ENCODE peak calls at places on chromosomes 3 and 15, in nine cellular contexts. E is AG04450; B is heart right ventricle; D is brain microvascular endothelial cell; A is astrocyte of the spinal cord; I is colonic mucosa; M is epithelial cell of proximal tubule; G is GM12878; Z is CD8-positive, alpha-beta T cell. K is an unnamed sample.

GRCh38 chr3:9883676-9884554 is 3.9 kb upstream of the CIDEC start:
- DNase-seq in Z (no peak), B (no peak), M (no peak), G (no peak), A (peak), D (peak), I (no peak), E (no peak), K (no peak)

GRCh38 chr15:90838066-90838465 is 30.3 kb upstream of the FURIN start:
- DNase-seq in I (no peak), B (no peak), M (no peak), E (no peak), G (no peak), Z (peak), A (no peak), D (no peak), K (no peak)

GRCh38 chr3:95926904-95927501 is 887.4 kb upstream of the EPHA6 start:
- DNase-seq in A (no peak), I (no peak), G (no peak), Z (no peak), D (no peak), B (no peak), E (no peak), M (no peak), K (no peak)

GRCh38 chr15:34217587-34218225 is 7.1 kb upstream of the EMC4 start:
- DNase-seq in M (no peak), A (no peak), B (no peak), I (no peak), E (no peak), G (no peak), D (peak), Z (no peak), K (no peak)

GRCh38 chr3:160006282-160007163 is 17.9 kb downstream of the IL12A start:
- DNase-seq in E (peak), Z (no peak), A (peak), M (no peak), B (peak), I (peak), G (no peak), D (peak), K (no peak)

GRCh38 chr3:115692887-115693524 is 69.7 kb downstream of the GAP43 start:
- DNase-seq in M (no peak), D (peak), Z (peak), E (no peak), A (peak), G (peak), I (peak), B (peak), K (peak)

GRCh38 chr3:128804017-128804816 is 75.2 kb upstream of the ACAD9 start:
- DNase-seq in B (no peak), E (no peak), I (no peak), G (peak), M (no peak), Z (peak), A (peak), D (peak), K (peak)

GRCh38 chr15:27797765-27798164 is 301.4 kb downstream of the OCA2 start:
- DNase-seq in E (no peak), G (no peak), I (no peak), A (no peak), B (peak), M (no peak), Z (no peak), D (no peak), K (no peak)

GRCh38 chr3:130746296-130747039 is at the start of gene PIK3R4:
- DNase-seq in D (peak), A (peak), M (peak), E (peak), I (peak), B (peak), Z (peak), G (peak), K (peak)

GRCh38 chr3:29536016-29536736 is 255.3 kb downstream of the RBMS3 start:
- DNase-seq in M (no peak), I (no peak), Z (no peak), G (no peak), A (no peak), B (no peak), E (no peak), D (no peak), K (no peak)

GRCh38 chr15:90099072-90099867 is 3.0 kb downstream of the IDH2 start:
- DNase-seq in M (no peak), A (no peak), Z (peak), G (no peak), E (no peak), I (no peak), D (no peak), B (no peak), K (no peak)

GRCh38 chr15:74212494-74212893 is 9.9 kb upstream of the STRA6 start:
- DNase-seq in A (no peak), G (peak), D (no peak), M (no peak), E (no peak), I (no peak), Z (no peak), B (no peak), K (peak)

GRCh38 chr15:67132276-67132675 is 66.9 kb downstream of the SMAD3 start:
- DNase-seq in E (no peak), I (no peak), A (no peak), G (no peak), Z (no peak), B (no peak), D (no peak), M (no peak), K (no peak)

GRCh38 chr3:177379045-177379444 is 181.8 kb upstream of the TBL1XR1 start:
- DNase-seq in A (no peak), E (no peak), D (no peak), Z (no peak), I (no peak), G (no peak), M (no peak), B (no peak), K (no peak)

GRCh38 chr15:58438956-58439355 is 7.2 kb downstream of the LIPC start:
- DNase-seq in E (peak), M (no peak), I (peak), G (no peak), A (peak), Z (no peak), D (peak), B (peak), K (no peak)

GRCh38 chr3:113295463-113295862 is 84.1 kb downstream of the BOC start:
- DNase-seq in Z (no peak), D (no peak), I (no peak), M (no peak), B (no peak), A (no peak), G (no peak), E (no peak), K (no peak)

GRCh38 chr15:56732135-56732880 is 1.0 kb downstream of the ZNF280D start:
- DNase-seq in Z (no peak), A (peak), B (peak), D (peak), E (no peak), M (peak), I (peak), G (no peak), K (no peak)

GRCh38 chr3:51384730-51385473 is at the start of gene MANF:
- DNase-seq in B (peak), Z (peak), M (peak), I (peak), G (peak), A (peak), D (peak), E (peak), K (peak)
- TF ChIP-seq CTCF in B (no peak), Z (no peak), M (no peak), I (no peak), G (no peak), A (no peak), D (no peak), E (no peak), K (no peak)

GRCh38 chr3:188284455-188285212 is 130.7 kb downstream of the LPP start:
- DNase-seq in G (no peak), D (no peak), B (no peak), A (no peak), M (no peak), I (no peak), E (no peak), Z (no peak), K (no peak)

GRCh38 chr3:188288153-188288552 is 134.2 kb downstream of the LPP start:
- DNase-seq in E (no peak), Z (no peak), D (no peak), A (no peak), M (no peak), G (no peak), I (no peak), B (no peak), K (no peak)

GRCh38 chr3:188283347-188283746 is 129.4 kb downstream of the LPP start:
- DNase-seq in E (no peak), B (no peak), D (no peak), Z (no peak), A (no peak), G (no peak), I (peak), M (no peak), K (no peak)

GRCh38 chr3:188287339-188287738 is 133.4 kb downstream of the LPP start:
- DNase-seq in I (no peak), A (no peak), Z (no peak), M (no peak), D (no peak), E (no peak), B (no peak), G (no peak), K (no peak)

GRCh38 chr3:188286087-188286513 is 132.1 kb downstream of the LPP start:
- DNase-seq in D (peak), I (no peak), G (no peak), E (peak), B (peak), M (peak), A (peak), Z (no peak), K (no peak)
- H3K4me3 ChIP-seq in D (no peak), I (no peak), G (no peak), E (no peak), B (no peak), M (no peak), A (no peak), Z (no peak), K (no peak)

DNA sequence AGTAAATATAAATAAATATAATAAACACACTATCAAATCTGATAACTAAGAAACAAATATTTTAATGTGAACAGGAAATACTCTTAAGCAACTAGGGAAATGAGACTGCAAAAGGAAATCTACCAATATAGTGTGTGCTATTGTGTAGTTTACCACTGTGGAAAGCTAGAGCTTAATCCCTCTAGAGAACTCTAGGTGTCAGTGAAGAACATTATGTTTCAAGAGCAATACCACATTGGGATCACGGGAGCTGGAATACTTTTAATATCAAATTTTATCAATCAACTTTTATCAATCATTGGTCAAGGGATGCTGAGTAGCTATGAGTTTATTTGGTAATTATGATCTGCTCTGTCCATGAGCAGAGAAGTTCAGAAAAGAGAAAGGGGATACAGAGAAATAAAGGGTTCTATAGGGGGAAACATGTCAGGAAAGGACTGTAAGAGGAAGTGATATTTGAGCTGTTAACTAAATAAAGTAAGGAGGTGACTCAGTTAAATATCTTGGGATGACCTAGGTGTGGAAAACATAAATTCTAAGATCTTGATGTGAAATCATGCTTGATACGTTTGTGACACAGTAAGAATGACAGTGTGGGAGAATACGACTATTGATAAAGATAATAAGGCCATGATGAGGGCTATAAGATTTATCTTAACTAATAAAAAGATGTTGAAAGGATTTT is 762.2 kb upstream of the ALCAM start:
- DNase-seq in I (no peak), M (no peak), Z (no peak), B (no peak), G (no peak), D (peak), E (no peak), A (peak), K (no peak)
- TF ChIP-seq CTCF in I (no peak), M (peak), Z (no peak), B (peak), G (no peak), D (peak), E (peak), A (peak), K (no peak)

DNA sequence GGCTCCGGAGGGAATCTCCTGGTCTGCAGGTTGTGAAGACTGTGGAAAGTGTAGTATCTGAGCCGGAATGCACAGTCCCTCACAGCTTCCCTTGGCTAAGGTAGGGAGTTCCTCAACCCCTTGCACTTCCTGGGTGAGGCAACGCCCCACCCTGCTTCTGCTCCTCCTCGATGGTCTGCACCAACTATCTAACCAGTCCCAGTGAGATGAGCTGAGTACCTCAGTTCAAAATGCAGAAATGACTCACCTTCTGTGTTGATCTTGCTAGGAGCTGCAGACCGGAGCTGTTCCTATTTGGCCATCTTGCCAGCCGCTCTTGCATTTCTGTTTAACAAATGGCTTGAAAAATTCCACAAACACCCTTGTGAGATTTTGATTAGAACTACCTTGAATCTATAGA is 156.1 kb downstream of the STXBP5L start:
- DNase-seq in Z (no peak), G (no peak), D (no peak), E (no peak), I (no peak), M (no peak), B (no peak), A (no peak), K (no peak)
- H3K4me3 ChIP-seq in Z (no peak), G (no peak), D (no peak), E (no peak), I (no peak), M (no peak), B (no peak), A (no peak), K (no peak)

DNA sequence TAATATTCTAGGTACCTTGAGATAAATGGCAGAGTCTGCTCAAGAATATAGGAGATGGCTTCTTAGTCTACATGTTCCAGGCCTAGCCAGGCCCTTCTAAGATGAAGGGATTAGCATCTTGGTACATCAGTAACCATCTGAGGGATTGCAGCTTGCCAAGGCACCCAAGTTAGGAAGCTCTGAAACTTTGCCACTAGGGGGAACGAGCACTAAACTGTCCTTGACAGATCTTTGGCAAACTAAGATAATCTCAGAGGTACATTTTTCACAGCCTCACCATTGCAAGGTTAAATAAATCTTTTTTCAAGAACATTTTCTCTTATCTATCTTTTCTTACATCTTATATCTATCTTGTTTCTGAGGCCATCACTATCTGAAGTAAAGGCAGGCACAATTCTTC is 351.2 kb downstream of the RAP2B start:
- DNase-seq in B (no peak), D (peak), E (no peak), A (no peak), M (no peak), I (no peak), Z (no peak), G (no peak), K (no peak)
- TF ChIP-seq CTCF in B (no peak), D (peak), E (peak), A (no peak), M (peak), I (no peak), Z (peak), G (peak), K (peak)

GRCh38 chr15:92395176-92395521 is 1.5 kb downstream of the ST8SIA2 start:
- DNase-seq in G (no peak), B (no peak), A (no peak), Z (no peak), M (no peak), I (no peak), E (no peak), D (no peak), K (no peak)

GRCh38 chr15:92394327-92395175 is 870 bp downstream of the ST8SIA2 start:
- DNase-seq in B (no peak), A (peak), E (no peak), G (no peak), M (no peak), Z (no peak), D (no peak), I (no peak), K (no peak)

GRCh38 chr15:92392966-92393286 is 755 bp upstream of the ST8SIA2 start:
- DNase-seq in I (no peak), G (no peak), A (no peak), B (no peak), M (no peak), D (no peak), Z (no peak), E (no peak), K (no peak)

GRCh38 chr15:92393287-92393993 is at the start of gene ST8SIA2:
- DNase-seq in D (no peak), M (no peak), E (no peak), I (peak), G (no peak), Z (no peak), B (peak), A (peak), K (no peak)

GRCh38 chr15:92393994-92394326 is 279 bp downstream of the ST8SIA2 start:
- DNase-seq in D (no peak), B (no peak), Z (no peak), I (no peak), E (no peak), M (no peak), G (no peak), A (peak), K (no peak)
- H3K4me3 ChIP-seq in D (peak), B (peak), Z (no peak), I (peak), E (peak), M (peak), G (no peak), A (peak), K (no peak)

GRCh38 chr3:141049681-141050080 is 1.5 kb upstream of the SPSB4 start:
- DNase-seq in Z (no peak), D (no peak), A (no peak), I (no peak), B (no peak), M (no peak), G (no peak), E (no peak), K (no peak)
- TF ChIP-seq CTCF in Z (no peak), D (peak), A (peak), I (no peak), B (peak), M (peak), G (no peak), E (no peak), K (peak)

DNA sequence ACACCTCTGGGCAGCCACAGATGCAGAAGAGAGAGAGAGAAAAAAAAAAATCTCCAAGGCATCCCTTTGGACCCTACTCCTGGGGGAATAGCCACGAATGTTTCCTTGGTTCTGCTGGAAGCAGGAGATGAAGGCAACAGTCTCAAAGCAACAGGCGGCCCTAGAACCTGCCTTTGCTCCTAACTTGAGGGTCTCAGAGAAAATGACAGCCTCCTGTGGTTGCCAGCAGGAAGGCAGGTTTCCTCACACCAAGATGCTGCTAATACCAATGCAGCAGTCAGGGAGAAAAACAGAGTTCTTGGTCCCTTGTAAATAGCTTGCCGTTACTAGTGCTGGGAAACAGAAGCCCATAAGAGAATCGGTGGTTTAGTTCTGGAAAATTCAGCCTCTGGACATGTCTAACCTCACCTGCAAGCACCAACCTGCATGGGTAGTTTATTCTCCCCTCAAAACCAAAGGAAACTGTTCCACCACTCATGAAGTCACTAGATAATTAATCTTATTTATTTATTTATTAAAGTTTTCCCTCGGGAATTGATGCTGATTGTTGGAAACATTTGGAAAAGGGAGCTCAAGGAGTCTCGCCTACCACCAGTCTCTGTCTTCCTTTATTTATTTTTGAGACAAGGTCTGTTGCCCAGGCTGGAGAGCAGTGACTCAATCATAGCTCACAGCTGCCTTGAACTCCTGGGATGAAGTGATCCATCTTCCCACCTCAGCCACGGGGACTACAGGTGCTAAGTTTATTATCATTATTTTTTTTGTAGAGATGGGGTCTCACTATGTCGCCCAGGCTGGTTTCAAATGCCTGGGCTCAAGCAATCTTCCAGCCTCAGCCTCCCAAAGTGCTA is 872 bp upstream of the FRMD4B start:
- DNase-seq in D (no peak), M (no peak), B (no peak), I (no peak), E (no peak), G (no peak), A (no peak), Z (no peak), K (no peak)
- H3K4me3 ChIP-seq in D (peak), M (peak), B (peak), I (no peak), E (no peak), G (no peak), A (no peak), Z (no peak), K (no peak)